ENCODE peak calls at places on chromosomes 16 and 17, in six cellular contexts. L, Y, H, U, F and Z are unnamed samples.

GRCh38 chr16:57647136-57647875 is 18.9 kb downstream of the ADGRG1 start:
- DNase-seq in H (no peak), U (no peak), Y (no peak), L (no peak), F (no peak), Z (no peak)

GRCh38 chr16:49986351-49987124 is 38.5 kb upstream of the CNEP1R1 start:
- DNase-seq in Y (no peak), F (no peak), H (no peak), L (peak), U (no peak), Z (peak)

GRCh38 chr17:6279659-6280058 is 155.3 kb downstream of the AIPL1 start:
- DNase-seq in H (no peak), L (no peak), Y (no peak), U (no peak), F (no peak), Z (peak)

GRCh38 chr17:37089998-37090397 is 141.2 kb downstream of the AATF start:
- DNase-seq in F (no peak), U (peak), L (no peak), H (no peak), Y (no peak), Z (no peak)

GRCh38 chr17:21452377-21453143 is 76.4 kb downstream of the KCNJ12 start:
- DNase-seq in L (peak), H (peak), U (no peak), F (peak), Y (peak), Z (peak)

GRCh38 chr17:14269473-14269872 is 31.4 kb upstream of the HS3ST3B1 start:
- DNase-seq in H (no peak), Y (no peak), L (no peak), F (no peak), U (no peak), Z (no peak)

GRCh38 chr16:990516-991291 is 9.1 kb downstream of the SOX8 start:
- DNase-seq in L (no peak), U (no peak), H (no peak), Y (no peak), F (no peak), Z (no peak)

GRCh38 chr17:28949185-28950016 is 1.9 kb downstream of the PHF12 start:
- DNase-seq in H (peak), U (peak), L (peak), F (peak), Y (peak), Z (peak)

GRCh38 chr17:76872221-76872873 is 4.1 kb downstream of the MGAT5B start:
- DNase-seq in F (no peak), L (no peak), U (no peak), Y (no peak), H (no peak), Z (no peak)

GRCh38 chr17:17030515-17031211 is 11.6 kb upstream of the MPRIP start:
- DNase-seq in U (no peak), H (no peak), Y (no peak), L (no peak), F (no peak), Z (peak)

GRCh38 chr16:9798474-9798873 is 383.8 kb downstream of the GRIN2A start:
- DNase-seq in U (no peak), Y (no peak), H (no peak), L (peak), F (no peak), Z (no peak)

GRCh38 chr16:12099451-12100123 is 123.1 kb downstream of the SNX29 start:
- DNase-seq in F (no peak), U (no peak), Y (no peak), H (no peak), L (no peak), Z (no peak)

DNA sequence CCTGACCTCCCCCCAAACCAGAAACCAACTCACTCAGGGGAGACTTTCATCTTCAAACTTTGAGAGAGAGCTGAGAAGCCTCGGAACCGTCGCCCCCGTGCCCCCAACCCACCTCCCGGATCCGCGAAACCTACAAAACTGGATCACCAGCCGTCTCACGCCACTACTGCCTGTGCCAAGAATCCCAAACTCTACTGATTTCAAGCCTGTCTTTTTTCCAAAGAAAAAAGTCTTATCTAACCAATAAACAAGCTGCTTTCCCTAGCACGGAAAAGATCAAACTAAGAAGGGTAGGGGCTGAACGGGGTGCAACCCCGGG is 2.0 kb downstream of the AXIN2 start:
- DNase-seq in F (no peak), Y (no peak), L (no peak), H (no peak), U (peak), Z (no peak)
- H3K27ac ChIP-seq in F (peak), Y (peak), L (peak), H (peak), U (no peak), Z (peak)

DNA sequence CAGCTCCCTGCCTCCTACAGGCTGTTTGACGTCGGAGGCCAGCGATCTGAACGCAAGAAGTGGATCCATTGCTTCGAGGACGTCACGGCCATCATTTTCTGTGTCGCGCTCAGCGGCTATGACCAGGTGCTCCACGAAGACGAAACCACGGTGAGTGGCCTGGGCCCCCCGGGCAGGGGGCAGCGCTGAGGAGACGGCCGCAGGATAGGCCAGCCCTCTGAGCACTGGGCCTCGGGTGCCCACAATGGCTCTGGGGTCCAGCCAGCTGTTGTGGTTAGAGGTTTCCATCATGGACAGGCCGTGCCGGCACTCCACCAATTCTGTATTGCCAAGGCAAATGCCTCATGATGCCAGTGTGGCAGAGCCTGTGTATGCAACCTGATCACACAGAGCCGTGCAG is 88.6 kb downstream of the AMFR start:
- DNase-seq in Y (no peak), F (no peak), U (no peak), L (no peak), H (no peak), Z (no peak)
- H3K27ac ChIP-seq in Y (no peak), F (no peak), U (no peak), L (no peak), H (no peak), Z (no peak)

DNA sequence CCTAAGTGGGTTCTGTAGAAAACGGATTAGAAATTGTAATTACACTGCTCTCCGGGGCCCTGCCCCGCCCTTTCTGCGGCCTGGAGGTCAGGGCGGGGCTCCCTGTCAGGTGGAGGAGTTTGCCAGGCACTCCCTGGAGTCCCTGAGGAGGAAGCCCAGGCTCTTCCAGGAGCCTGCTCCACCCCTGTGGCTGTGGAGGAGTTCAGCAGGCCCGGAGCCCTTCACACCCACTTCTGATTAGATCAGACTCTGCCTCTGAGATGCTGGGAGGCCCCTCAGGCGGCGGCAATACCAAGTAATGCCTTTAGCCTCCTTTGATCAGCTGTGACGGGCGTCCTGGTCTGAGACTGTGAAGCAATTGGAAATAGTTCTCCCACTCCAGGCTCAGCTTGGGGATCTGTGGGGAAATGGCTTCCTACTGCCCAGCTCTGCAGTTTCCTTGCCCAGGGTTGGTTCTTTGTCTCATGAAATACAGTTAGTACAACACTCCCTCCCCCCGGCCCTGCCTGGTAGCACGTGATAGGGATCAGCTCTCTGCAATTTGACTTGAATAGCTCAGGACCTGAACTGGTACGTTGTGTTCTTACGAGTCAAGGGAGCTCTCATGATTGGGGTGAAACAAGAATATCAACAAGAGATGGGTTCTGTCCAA is 22.3 kb downstream of the BAIAP2 start:
- DNase-seq in F (peak), Y (peak), L (no peak), U (no peak), H (peak), Z (peak)
- H3K27ac ChIP-seq in F (peak), Y (peak), L (peak), U (no peak), H (peak), Z (peak)

GRCh38 chr16:70653809-70654771 is 7.7 kb downstream of the IL34 start:
- DNase-seq in U (peak), H (peak), Y (peak), F (peak), L (peak), Z (peak)
- H3K27ac ChIP-seq in U (no peak), H (no peak), Y (no peak), F (peak), L (peak), Z (no peak)

DNA sequence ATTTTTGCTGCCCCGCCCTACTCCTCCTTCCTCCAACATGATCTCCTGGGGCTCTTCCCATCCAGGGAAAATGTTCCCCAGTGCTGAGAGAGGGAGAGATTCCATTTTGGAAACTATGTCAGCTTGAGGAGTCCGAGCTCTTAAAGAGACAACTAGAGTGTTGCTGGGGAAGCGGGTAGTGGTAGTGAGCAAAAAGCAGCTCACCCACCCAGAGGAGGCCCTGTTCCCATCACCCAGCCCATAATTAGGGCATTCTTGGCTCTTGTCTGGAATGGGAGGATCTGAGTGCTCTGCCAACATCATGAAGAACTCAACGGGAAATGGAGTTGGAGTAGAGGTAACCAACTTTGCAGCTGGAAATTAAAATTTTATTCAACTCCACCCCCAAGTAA is 9.1 kb upstream of the MSL1 start:
- DNase-seq in U (no peak), L (peak), Y (no peak), H (no peak), F (peak), Z (peak)
- H3K27ac ChIP-seq in U (peak), L (peak), Y (peak), H (peak), F (peak), Z (no peak)

GRCh38 chr17:57563968-57564367 is 181.1 kb downstream of the CCDC182 start:
- DNase-seq in L (no peak), U (no peak), F (no peak), H (no peak), Y (no peak), Z (no peak)

GRCh38 chr17:57559226-57559625 is 185.9 kb downstream of the CCDC182 start:
- DNase-seq in F (no peak), U (no peak), L (no peak), Y (no peak), H (no peak), Z (no peak)

GRCh38 chr17:57559634-57560387 is 185.3 kb downstream of the CCDC182 start:
- DNase-seq in Y (no peak), F (no peak), L (no peak), H (no peak), U (no peak), Z (no peak)

GRCh38 chr17:57562231-57562630 is 182.9 kb downstream of the CCDC182 start:
- DNase-seq in F (no peak), Y (no peak), H (no peak), L (no peak), U (no peak), Z (no peak)

DNA sequence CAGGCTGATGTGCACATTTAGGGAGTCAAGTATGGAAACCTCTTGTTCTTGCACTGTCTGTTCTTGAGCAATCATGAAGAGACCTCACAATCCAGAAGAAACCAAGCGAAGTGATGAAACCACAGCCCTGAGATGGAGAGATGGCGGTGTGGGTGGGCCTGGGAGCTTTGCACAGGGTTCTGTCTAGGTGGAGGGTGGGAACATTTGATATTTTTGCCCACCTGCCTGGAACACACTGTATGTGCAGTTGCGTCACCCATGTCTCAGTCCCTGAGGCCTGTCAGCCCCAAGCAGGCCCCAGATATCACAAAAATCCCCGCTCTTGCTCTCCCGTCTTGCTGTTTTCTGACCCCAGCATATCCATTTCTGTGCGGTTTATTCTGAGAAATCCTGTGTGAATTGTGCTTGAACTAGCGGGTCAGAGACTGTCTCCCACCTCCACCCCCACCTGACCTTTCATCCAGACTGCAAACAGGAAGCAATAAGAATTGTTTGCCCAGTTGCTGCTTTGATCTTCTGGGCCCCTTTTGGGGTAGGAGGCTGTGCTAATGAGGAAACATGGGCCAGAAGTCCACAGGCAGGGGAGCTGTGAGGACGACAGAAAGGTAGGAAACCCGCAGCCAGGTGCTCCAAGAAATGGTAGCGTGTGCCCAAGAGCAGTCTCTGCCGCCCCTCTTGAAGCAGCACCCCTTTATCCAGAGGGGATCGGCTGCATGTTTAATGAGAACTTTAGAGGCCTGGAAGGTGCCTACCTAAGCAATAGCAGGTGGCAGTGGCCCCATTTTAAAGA is 183.8 kb downstream of the CCDC182 start:
- DNase-seq in L (no peak), F (no peak), U (no peak), H (no peak), Y (no peak), Z (no peak)
- H3K27ac ChIP-seq in L (no peak), F (no peak), U (no peak), H (no peak), Y (no peak), Z (no peak)

GRCh38 chr17:3808701-3809100 is 7.7 kb upstream of the ITGAE start:
- DNase-seq in F (no peak), Y (no peak), H (no peak), L (no peak), U (no peak), Z (no peak)
- H3K27ac ChIP-seq in F (no peak), Y (no peak), H (no peak), L (no peak), U (no peak), Z (no peak)

DNA sequence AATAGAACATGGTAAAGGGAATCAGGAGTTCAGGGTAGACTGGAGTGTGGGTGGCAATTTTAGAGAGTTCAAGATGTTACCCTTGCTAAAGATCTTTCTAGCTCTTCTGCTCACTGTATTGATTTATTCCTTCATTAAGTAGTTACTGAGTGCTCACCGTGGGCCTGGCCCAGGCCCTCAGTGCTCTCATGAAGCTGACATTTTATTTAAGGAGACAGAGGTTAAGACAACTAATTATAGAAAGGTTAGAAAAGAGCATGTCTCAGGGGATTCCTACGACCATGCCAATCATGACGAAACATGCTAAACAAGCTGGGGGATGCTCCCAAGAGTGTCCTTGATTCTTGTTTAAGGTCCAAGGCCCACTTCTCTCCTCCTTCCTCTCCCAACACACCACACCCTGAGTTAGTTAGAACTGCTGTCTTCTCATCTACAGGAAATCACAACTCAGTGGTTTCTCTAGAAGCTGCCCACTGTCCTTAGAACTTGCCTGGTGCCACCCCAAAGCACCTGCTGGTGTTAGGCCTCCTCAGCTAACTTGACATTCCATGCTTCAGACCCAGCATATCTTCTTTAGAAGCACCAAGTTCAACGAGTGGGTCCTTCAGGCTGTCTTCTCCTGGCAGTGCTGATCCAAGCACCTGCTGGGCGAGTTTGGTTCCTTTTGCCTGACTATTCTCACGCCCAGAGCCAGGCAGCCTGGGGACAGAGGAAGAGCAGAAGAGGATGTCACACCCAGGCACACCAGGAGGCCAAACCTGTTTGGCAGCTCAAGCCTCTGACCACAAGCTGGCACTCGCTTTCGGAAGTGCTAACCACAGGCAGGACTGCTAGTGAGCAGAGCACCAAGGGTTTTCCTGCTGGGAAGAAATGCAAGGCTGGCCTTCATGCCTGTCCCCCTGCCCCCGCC is 78.9 kb downstream of the GAS7 start:
- DNase-seq in H (peak), U (no peak), Y (no peak), L (no peak), F (no peak), Z (peak)
- H3K27ac ChIP-seq in H (no peak), U (no peak), Y (no peak), L (peak), F (peak), Z (no peak)

DNA sequence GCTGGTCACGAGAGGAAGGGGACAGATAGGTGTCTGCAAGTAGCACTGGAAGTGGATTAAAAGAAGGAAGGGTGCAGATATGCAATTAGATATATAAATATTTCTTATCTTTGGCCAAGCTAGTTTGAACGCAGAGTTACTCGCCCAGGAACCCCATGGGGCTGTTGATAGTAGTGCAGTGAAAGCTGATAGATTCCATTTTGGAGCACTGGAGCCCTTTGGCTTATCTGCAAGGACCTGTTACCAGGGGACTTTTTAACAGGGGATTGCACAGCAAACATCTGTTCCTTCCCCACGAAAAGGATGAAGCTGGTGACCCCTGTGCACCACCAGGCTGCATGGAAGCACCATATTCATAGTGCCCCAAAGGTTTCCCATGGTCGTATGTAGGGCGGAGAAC is 218.7 kb downstream of the SHISA9 start:
- DNase-seq in U (no peak), L (no peak), F (no peak), Y (no peak), H (no peak), Z (peak)
- H3K27ac ChIP-seq in U (no peak), L (no peak), F (no peak), Y (no peak), H (no peak), Z (no peak)

DNA sequence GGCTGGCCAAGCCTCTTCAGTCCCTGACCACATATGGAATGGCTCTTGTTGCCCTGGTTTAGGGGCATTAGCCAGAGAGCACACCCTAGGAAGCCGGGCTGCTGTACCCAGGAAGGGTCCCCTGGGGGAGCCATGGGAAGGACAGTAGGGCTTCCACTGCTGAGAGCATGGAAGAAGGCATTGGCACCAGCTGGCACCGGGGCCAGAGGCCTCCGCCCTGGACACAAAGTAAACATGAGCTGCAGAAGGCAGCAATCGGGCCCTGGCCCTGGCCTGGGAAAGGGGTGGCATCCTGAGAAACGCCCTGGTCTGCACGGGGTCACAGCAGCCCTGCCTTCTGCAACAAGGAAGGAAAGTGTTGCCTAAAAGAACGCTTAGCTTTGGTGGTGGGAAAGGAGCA is 49.4 kb downstream of the VAC14 start:
- DNase-seq in H (no peak), Y (no peak), F (no peak), U (no peak), L (no peak), Z (no peak)
- H3K27ac ChIP-seq in H (peak), Y (peak), F (peak), U (no peak), L (peak), Z (no peak)